ENCODE peak calls at places on chromosomes 1 and 21, in ten cellular contexts. C is left ventricle myocardium inferior; A is ovary; R is heart left ventricle; P is RWPE2; Z is OCI-LY7; S is CD8-positive, alpha-beta T cell; M is pancreas; O is IMR-90; X is kidney. K is an unnamed sample.

GRCh38 chr1:192445849-192446489 is 129.2 kb downstream of the RGS21 start:
- DNase-seq in C (no peak), A (peak; percentile 36), R (peak; percentile 22), P (no peak), Z (peak; percentile 53), S (peak; percentile 27), M (no peak), O (peak; percentile 60), X (no peak), K (no peak)

GRCh38 chr1:202836616-202837403 is 26.1 kb downstream of the PCAT6 start:
- DNase-seq in C (no peak), A (no peak), R (no peak), P (no peak), Z (no peak), S (no peak), M (no peak), O (no peak), X (no peak), K (no peak)

GRCh38 chr1:102434421-102434820 is 437.7 kb upstream of the OLFM3 start:
- DNase-seq in C (no peak), A (no peak), R (no peak), P (no peak), Z (peak; percentile 58), S (no peak), M (no peak), O (no peak), X (no peak), K (no peak)

GRCh38 chr1:233433436-233434213 is 106.1 kb downstream of the MAP3K21 start:
- DNase-seq in C (no peak), A (no peak), R (no peak), P (no peak), Z (no peak), S (no peak), M (no peak), O (no peak), X (no peak), K (no peak)

GRCh38 chr21:45550552-45551210 is 8.4 kb upstream of the SLC19A1 start:
- DNase-seq in C (peak; percentile 32), A (peak; percentile 21), R (no peak), P (no peak), Z (peak; percentile 40), S (no peak), M (peak; percentile 50), O (no peak), X (peak; percentile 75), K (peak; percentile 67)

GRCh38 chr1:170836146-170836545 is 99.2 kb upstream of the MROH9 start:
- DNase-seq in C (no peak), A (no peak), R (no peak), P (no peak), Z (no peak), S (no peak), M (no peak), O (peak; percentile 19), X (no peak), K (no peak)

GRCh38 chr1:10530281-10530740 is 55.6 kb downstream of the PEX14 start:
- DNase-seq in C (peak; percentile 23), A (peak; percentile 81), R (peak; percentile 35), P (no peak), Z (no peak), S (no peak), M (peak; percentile 83), O (peak; percentile 79), X (peak; percentile 88), K (peak; percentile 88)

GRCh38 chr1:43936470-43937151 is 3.0 kb downstream of the ARTN start:
- DNase-seq in C (peak; percentile 26), A (peak; percentile 37), R (no peak), P (no peak), Z (no peak), S (no peak), M (peak; percentile 82), O (peak; percentile 16), X (no peak), K (peak; percentile 83)

GRCh38 chr1:168338589-168339503 is 58.2 kb downstream of the TBX19 start:
- DNase-seq in C (no peak), A (no peak), R (no peak), P (no peak), Z (no peak), S (no peak), M (no peak), O (no peak), X (no peak), K (no peak)

GRCh38 chr1:243488459-243489163 is 232.8 kb downstream of the SDCCAG8 start:
- DNase-seq in C (no peak), A (no peak), R (no peak), P (no peak), Z (no peak), S (no peak), M (no peak), O (no peak), X (no peak), K (no peak)

GRCh38 chr1:109932232-109932631 is 21.6 kb downstream of the CSF1 start:
- DNase-seq in C (no peak), A (no peak), R (no peak), P (no peak), Z (no peak), S (no peak), M (peak; percentile 12), O (no peak), X (no peak), K (no peak)

GRCh38 chr21:42222386-42222785 is 3.4 kb downstream of the ABCG1 start:
- DNase-seq in C (no peak), A (no peak), R (no peak), P (peak; percentile 13), Z (no peak), S (no peak), M (peak; percentile 12), O (no peak), X (no peak), K (no peak)

GRCh38 chr1:151611288-151611790 is 511 bp upstream of the SNX27 start:
- DNase-seq in C (no peak), A (no peak), R (peak; percentile 8), P (no peak), Z (no peak), S (no peak), M (no peak), O (peak; percentile 58), X (no peak), K (peak; percentile 56)

GRCh38 chr1:47444578-47445465 is 7.0 kb downstream of the FOXD2 start:
- DNase-seq in C (no peak), A (no peak), R (peak; percentile 25), P (no peak), Z (no peak), S (no peak), M (peak; percentile 64), O (peak; percentile 10), X (no peak), K (peak; percentile 85)

GRCh38 chr1:63740432-63740831 is 33.4 kb upstream of the ROR1 start:
- DNase-seq in C (no peak), A (no peak), R (no peak), P (no peak), Z (no peak), S (no peak), M (no peak), O (no peak), X (no peak), K (no peak)

GRCh38 chr1:31822766-31823165 is 6.9 kb upstream of the SPOCD1 start:
- DNase-seq in C (no peak), A (no peak), R (no peak), P (no peak), Z (no peak), S (no peak), M (no peak), O (peak; percentile 39), X (no peak), K (no peak)

GRCh38 chr1:84370831-84371394 is 27.4 kb upstream of the DNASE2B start:
- DNase-seq in C (no peak), A (no peak), R (no peak), P (no peak), Z (no peak), S (no peak), M (no peak), O (peak; percentile 88), X (no peak), K (no peak)

GRCh38 chr1:101235696-101236545 is 898 bp upstream of the S1PR1 start:
- DNase-seq in C (peak; percentile 43), A (peak; percentile 58), R (peak; percentile 64), P (peak; percentile 61), Z (peak; percentile 41), S (peak; percentile 63), M (peak; percentile 72), O (peak; percentile 37), X (peak; percentile 77), K (peak; percentile 42)

GRCh38 chr1:101238681-101239094 is 1.9 kb downstream of the S1PR1 start:
- DNase-seq in C (peak; percentile 88), A (peak; percentile 78), R (peak; percentile 90), P (peak; percentile 79), Z (peak; percentile 78), S (peak; percentile 84), M (peak; percentile 93), O (peak; percentile 91), X (peak; percentile 91), K (peak; percentile 95)

GRCh38 chr1:101238041-101238515 is 1.3 kb downstream of the S1PR1 start:
- DNase-seq in C (no peak), A (no peak), R (no peak), P (no peak), Z (peak; percentile 73), S (peak; percentile 55), M (no peak), O (no peak), X (no peak), K (peak; percentile 70)

GRCh38 chr1:101236546-101237228 is at the start of gene S1PR1:
- DNase-seq in C (peak; percentile 83), A (peak; percentile 58), R (peak; percentile 89), P (peak; percentile 68), Z (no peak), S (peak; percentile 78), M (peak; percentile 75), O (peak; percentile 69), X (peak; percentile 93), K (peak; percentile 80)

GRCh38 chr1:101237229-101237837 is 514 bp downstream of the S1PR1 start:
- DNase-seq in C (no peak), A (no peak), R (no peak), P (no peak), Z (no peak), S (no peak), M (no peak), O (peak; percentile 75), X (no peak), K (no peak)
- TF ChIP-seq CTCF in C (no peak), A (no peak), R (no peak), P (peak; percentile 39), Z (no peak), S (no peak), M (no peak), O (peak; percentile 13), X (no peak), K (no peak)

GRCh38 chr1:160082487-160082886 is 1.1 kb downstream of the KCNJ9 start:
- DNase-seq in C (no peak), A (no peak), R (no peak), P (no peak), Z (no peak), S (no peak), M (no peak), O (no peak), X (no peak), K (no peak)
- H3K4me1 ChIP-seq in C (peaks cover 10% of the 10 kb centered on the region), A (peaks cover 4% of the 10 kb centered on the region), R (peaks cover 7% of the 10 kb centered on the region), P (no peaks in the 10 kb centered on the region), Z (no peaks in the 10 kb centered on the region), S (peaks cover 10% of the 10 kb centered on the region), M (no peaks in the 10 kb centered on the region), O (peaks cover 3% of the 10 kb centered on the region), X (no peaks in the 10 kb centered on the region), K (peaks cover 5% of the 10 kb centered on the region)

GRCh38 chr1:89050649-89051033 is 14.4 kb downstream of the GBP1 start:
- DNase-seq in C (no peak), A (no peak), R (no peak), P (no peak), Z (no peak), S (no peak), M (no peak), O (no peak), X (peak; percentile 55), K (peak; percentile 52)
- H3K4me3 ChIP-seq in C (no peak overlapping the region), A (no peak overlapping the region), R (no peak overlapping the region), P (no peak overlapping the region), Z (no peak overlapping the region), S (no peak overlapping the region), M (no peak overlapping the region), O (no peak overlapping the region), X (no peak overlapping the region), K (no peak overlapping the region)

GRCh38 chr1:46352363-46352762 is 11.8 kb downstream of the NSUN4 start:
- DNase-seq in C (no peak), A (no peak), R (no peak), P (no peak), Z (no peak), S (no peak), M (no peak), O (no peak), X (no peak), K (no peak)
- TF ChIP-seq CTCF in C (no peak), A (no peak), R (no peak), P (no peak), Z (no peak), S (no peak), M (no peak), O (no peak), X (no peak), K (no peak)